ENCODE peak calls at places on chromosomes 2 and 18, in four cellular contexts. R is HCT116, W is K562, F is HepG2. J is an unnamed sample.

GRCh38 chr2:73685770-73686438 is 43.7 kb upstream of the NAT8 start:
- DNase-seq in R (no peak), F (peak), W (no peak), J (no peak)

GRCh38 chr2:156481295-156481694 is 45.1 kb downstream of the GPD2 start:
- DNase-seq in F (no peak), R (no peak), W (no peak), J (no peak)

GRCh38 chr18:12154356-12154755 is 60.7 kb downstream of the ANKRD62 start:
- DNase-seq in W (no peak), F (no peak), R (no peak), J (no peak)

GRCh38 chr2:218270721-218271486 is 585 bp downstream of the PNKD start:
- DNase-seq in R (no peak), W (no peak), F (no peak), J (no peak)

GRCh38 chr2:101873543-101873942 is 118.2 kb upstream of the IL1R2 start:
- DNase-seq in F (peak), W (no peak), R (no peak), J (no peak)

GRCh38 chr2:218221015-218221414 is 4.0 kb downstream of the ARPC2 start:
- DNase-seq in F (no peak), W (no peak), R (no peak), J (no peak)

GRCh38 chr2:127721978-127722355 is 20.7 kb downstream of the SFT2D3 start:
- DNase-seq in R (no peak), W (no peak), F (no peak), J (no peak)

GRCh38 chr2:227606476-227606875 is 7.8 kb downstream of the SCYGR2 start:
- DNase-seq in W (no peak), R (no peak), F (no peak), J (no peak)

GRCh38 chr2:238873401-238873801 is 25.5 kb downstream of the TWIST2 start:
- DNase-seq in F (no peak), W (no peak), R (no peak), J (no peak)

GRCh38 chr2:102436284-102436683 is 13.3 kb downstream of the IL18RAP start:
- DNase-seq in F (no peak), R (no peak), W (no peak), J (no peak)

GRCh38 chr18:24933345-24933744 is 418.6 kb downstream of the ZNF521 start:
- DNase-seq in F (no peak), W (peak), R (no peak), J (no peak)

GRCh38 chr18:35386600-35387366 is 9.6 kb upstream of the ZNF396 start:
- DNase-seq in R (peak), F (peak), W (peak), J (peak)

GRCh38 chr18:48994926-48995835 is 44.4 kb upstream of the SMAD7 start:
- DNase-seq in W (no peak), F (no peak), R (no peak), J (no peak)

GRCh38 chr2:121999273-121999672 is 243.8 kb downstream of the TSN start:
- DNase-seq in R (no peak), W (no peak), F (no peak), J (no peak)

GRCh38 chr2:214265991-214266489 is 144.8 kb upstream of the VWC2L start:
- DNase-seq in R (no peak), F (no peak), W (no peak), J (no peak)

GRCh38 chr2:206088248-206088647 is 2.3 kb upstream of the INO80D start:
- DNase-seq in W (no peak), F (no peak), R (no peak), J (no peak)

GRCh38 chr2:219509780-219510511 is 4.3 kb upstream of the ASIC4 start:
- DNase-seq in R (no peak), F (peak), W (peak), J (no peak)

GRCh38 chr2:15786901-15787300 is 153.4 kb upstream of the MYCN start:
- DNase-seq in R (no peak), F (no peak), W (no peak), J (no peak)

GRCh38 chr2:156565066-156565710 is 129.0 kb downstream of the GPD2 start:
- DNase-seq in R (no peak), F (no peak), W (no peak), J (no peak)

GRCh38 chr2:24724111-24724775 is 68.9 kb downstream of the PTRHD1 start:
- DNase-seq in F (no peak), W (no peak), R (no peak), J (no peak)

GRCh38 chr2:20062615-20063545 is 11.5 kb upstream of the LAPTM4A start:
- DNase-seq in W (no peak), F (no peak), R (no peak), J (no peak)

GRCh38 chr2:27211943-27212625 is at the start of the genes ATRAID and SLC5A6:
- DNase-seq in R (peak), W (peak), F (peak), J (no peak)

DNA sequence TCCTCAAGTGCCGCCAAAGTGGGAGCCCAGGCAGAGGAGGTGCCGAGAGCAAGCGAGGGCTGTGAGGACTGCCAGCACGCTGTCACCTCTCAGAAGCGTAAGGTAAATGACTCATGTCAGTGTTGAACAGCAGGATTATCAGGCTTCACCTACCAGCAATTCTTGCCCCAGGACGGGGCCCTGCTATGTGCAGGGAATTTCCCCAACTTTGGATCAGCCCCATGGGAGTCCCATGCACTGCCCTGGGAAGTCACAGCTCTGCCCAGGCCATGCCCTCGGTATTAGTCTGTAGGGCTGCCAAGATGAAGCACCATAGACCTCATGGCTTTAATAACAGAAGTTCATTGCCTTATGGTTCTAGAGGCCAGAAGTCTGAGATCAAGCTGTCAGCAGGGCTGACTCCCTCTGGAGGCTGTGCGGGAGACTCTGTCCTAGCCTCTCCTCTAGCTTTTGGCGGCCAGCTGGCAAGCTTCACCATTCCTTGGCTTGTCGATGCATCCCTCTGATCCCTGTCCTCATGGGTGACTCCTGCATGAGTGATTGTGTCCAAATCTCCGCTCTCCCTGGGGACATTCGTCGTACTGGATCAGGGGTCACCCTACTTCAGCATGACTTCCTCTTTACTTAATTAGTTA is 55.9 kb downstream of the TRPM8 start:
- DNase-seq in R (no peak), W (no peak), F (no peak), J (no peak)
- TF ChIP-seq CTCF in R (no peak), W (no peak), F (no peak), J (no peak)

GRCh38 chr18:2982452-2983172 is 30.3 kb downstream of the LPIN2 start:
- DNase-seq in R (no peak), W (peak), F (peak), J (no peak)

GRCh38 chr18:2979871-2980606 is 32.9 kb downstream of the LPIN2 start:
- DNase-seq in F (no peak), R (no peak), W (no peak), J (no peak)

GRCh38 chr18:2983296-2983695 is 29.6 kb downstream of the LPIN2 start:
- DNase-seq in W (no peak), F (no peak), R (no peak), J (no peak)

GRCh38 chr18:2980607-2980923 is 32.4 kb downstream of the LPIN2 start:
- DNase-seq in R (no peak), W (no peak), F (no peak), J (no peak)

DNA sequence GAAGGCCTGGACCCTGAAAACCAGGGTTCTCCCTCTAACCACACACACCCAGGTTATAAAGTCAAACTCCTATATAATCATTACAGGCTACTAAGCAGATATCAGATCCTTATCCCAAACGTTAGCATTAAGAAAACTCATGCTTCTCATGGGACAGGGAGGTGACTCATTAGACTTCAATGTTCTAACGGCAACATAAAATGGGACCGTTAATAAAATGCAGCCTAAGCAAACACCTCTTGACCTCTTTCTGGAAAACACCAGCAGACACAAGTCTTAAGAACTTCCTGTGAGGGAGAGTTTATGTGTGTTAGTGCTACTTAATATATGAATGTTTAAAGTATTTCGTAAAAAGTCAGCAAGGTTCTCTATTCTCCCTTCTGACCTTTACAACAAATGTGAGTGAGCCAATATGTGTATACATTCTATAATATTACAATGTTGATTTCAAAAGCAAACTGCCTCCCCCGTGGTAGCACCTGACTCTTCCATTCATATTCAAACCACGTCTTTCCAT is 31.7 kb downstream of the LPIN2 start:
- DNase-seq in F (no peak), W (no peak), R (no peak), J (peak)
- TF ChIP-seq TCF7L2 in F (no peak), W (no peak), R (no peak), J (peak)

GRCh38 chr2:148981350-148981749 is 57.1 kb upstream of the LYPD6B start:
- DNase-seq in W (no peak), R (peak), F (no peak), J (no peak)

GRCh38 chr2:148979919-148980277 is 58.6 kb upstream of the LYPD6B start:
- DNase-seq in F (no peak), W (no peak), R (no peak), J (no peak)

GRCh38 chr2:148978026-148978685 is 60.3 kb upstream of the LYPD6B start:
- DNase-seq in W (no peak), F (no peak), R (no peak), J (no peak)

GRCh38 chr2:148979164-148979918 is 59.2 kb upstream of the LYPD6B start:
- DNase-seq in F (no peak), W (no peak), R (no peak), J (no peak)

GRCh38 chr2:148978736-148979135 is 59.8 kb upstream of the LYPD6B start:
- DNase-seq in F (no peak), W (no peak), R (no peak), J (no peak)
- TF ChIP-seq POLR2AphosphoS5 in F (no peak), W (no peak), R (no peak), J (no peak)

GRCh38 chr2:152759290-152760072 is 41.1 kb downstream of the ARL6IP6 start:
- DNase-seq in R (no peak), W (no peak), F (no peak), J (no peak)

GRCh38 chr2:152755029-152755428 is 36.6 kb downstream of the ARL6IP6 start:
- DNase-seq in F (no peak), R (no peak), W (no peak), J (peak)
- TF ChIP-seq CTCF in F (peak), R (peak), W (peak), J (peak)

GRCh38 chr2:1858733-1859132 is 114.4 kb upstream of the PXDN start:
- DNase-seq in F (no peak), R (no peak), W (no peak), J (no peak)

GRCh38 chr2:1856481-1856880 is 112.2 kb upstream of the PXDN start:
- DNase-seq in F (no peak), W (no peak), R (no peak), J (no peak)

GRCh38 chr2:1854747-1855146 is 110.4 kb upstream of the PXDN start:
- DNase-seq in W (peak), R (no peak), F (no peak), J (peak)

GRCh38 chr2:1856922-1857321 is 112.6 kb upstream of the PXDN start:
- DNase-seq in R (no peak), W (peak), F (no peak), J (no peak)

DNA sequence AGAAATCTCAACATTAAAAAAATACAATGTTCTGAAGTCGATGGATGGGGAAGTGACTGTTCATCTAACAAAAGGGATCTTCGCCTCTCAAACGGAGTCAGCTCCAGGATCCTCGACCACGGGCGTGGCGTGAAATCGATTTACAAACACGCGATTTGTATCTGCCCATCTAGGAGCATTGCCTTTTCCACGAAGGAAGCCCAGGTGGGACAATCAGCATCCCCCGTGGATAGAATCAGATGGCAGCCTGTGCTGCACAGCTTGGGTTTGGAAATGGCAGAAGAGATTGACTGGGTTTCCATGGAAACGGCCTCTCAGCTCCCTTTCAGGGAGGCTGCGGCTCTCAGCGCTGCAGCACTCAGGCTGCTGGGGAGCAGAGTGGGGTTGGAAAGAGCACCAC is 110.8 kb upstream of the PXDN start:
- DNase-seq in W (no peak), R (no peak), F (no peak), J (no peak)
- TF ChIP-seq TCF7L2 in W (no peak), R (no peak), F (no peak), J (no peak)

DNA sequence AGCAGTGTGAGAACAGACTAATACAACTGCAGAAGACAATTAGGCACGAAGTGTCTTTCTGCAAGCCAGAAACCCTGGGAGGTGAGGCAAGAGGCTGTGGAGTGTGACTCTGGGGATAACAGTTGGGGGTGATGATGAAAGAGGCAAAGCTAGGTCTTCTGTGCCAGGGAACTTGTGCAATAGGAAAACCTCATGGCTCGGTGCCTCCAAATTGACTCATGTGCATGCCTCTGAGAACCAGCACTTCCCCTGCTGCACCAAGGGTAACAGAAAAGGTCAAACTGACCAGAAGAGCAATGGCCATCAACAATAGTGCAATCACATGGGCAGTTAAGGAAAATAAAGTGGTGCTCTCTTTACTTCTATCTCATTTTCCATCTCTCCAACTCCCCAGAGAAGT is 136.4 kb downstream of the SCG2 start:
- DNase-seq in W (no peak), F (no peak), R (no peak), J (no peak)
- TF ChIP-seq POLR2AphosphoS5 in W (no peak), F (no peak), R (peak), J (no peak)

DNA sequence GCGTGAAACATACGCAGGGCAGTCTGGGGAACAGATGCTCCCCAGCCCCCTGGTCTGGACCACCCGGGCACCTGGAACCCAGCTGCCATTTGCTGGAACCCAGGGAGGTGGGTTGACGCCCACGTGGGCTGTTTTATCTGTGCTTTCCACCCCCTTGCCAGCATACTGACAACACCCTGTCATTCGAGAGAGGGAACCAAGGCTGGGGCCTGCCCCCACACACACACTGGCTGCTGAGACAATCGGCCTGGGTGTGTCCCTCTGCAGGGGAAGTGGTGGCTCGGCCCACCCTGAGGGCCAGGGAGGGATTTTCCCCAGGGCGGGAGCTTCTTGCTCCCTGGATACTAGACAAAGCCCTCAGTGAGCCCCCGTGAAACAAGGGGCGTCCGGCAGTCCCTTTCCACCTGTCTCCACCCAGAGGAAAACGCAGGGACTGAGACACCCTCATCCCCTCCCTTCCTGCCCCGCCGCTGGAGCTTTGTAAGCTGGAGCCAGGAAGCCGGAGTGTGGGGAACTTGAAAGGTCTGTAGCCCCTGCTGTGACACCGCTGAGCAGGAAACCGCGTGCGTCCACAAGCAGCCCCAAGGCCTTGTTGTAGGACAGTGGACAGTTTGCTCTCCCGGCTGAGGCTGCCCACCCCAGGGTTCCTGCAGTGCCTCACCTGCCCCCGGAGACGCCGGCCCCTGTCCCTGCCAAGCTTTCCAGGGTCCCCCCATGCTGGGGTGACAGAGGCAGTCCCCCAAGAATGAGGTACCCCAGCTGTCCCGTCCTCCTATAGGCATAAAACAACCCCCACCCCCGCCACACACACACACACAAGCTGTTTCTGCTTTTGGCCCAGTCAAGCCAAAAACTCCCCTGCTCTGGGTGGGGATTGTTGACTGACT is 14.1 kb upstream of the KLF11 start:
- DNase-seq in R (no peak), F (no peak), W (peak), J (no peak)
- TF ChIP-seq CTCF in R (no peak), F (peak), W (no peak), J (no peak)

DNA sequence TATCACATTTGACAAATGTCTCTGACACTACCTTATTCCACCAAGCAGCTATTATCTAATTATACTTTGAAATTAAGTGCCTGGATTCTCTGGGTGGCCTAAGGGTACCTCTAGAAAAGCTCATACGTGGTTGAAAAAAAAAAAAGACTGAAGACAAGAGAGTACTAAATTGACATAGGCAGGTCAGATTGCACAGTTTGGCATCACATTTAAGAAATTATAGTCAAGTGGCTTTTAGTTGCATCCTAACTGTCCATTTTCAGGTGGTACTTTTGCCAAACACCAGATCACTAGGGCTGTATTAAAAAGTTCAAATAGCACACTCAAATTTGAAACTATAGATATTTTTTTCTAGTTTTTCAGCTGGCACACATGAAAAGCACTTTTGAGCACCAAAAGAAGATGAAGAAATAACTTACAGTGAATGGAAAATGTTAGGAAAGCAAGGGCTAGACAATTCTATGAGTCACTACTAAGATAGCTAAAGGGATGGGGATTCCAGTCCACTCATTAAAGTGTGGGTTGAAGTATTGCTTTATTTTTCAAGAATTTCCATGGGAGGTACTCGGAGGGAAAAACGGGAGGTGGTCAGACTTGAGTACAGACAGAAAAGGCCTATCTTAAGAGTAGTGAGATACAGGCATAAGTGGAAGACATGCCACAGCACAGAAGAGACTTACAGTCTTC is 106.5 kb upstream of the COL5A2 start:
- DNase-seq in F (no peak), W (no peak), R (no peak), J (no peak)
- TF ChIP-seq TCF7L2 in F (no peak), W (no peak), R (no peak), J (no peak)